ENCODE peak calls at places on chromosomes 2 and 18, in four cellular contexts. One of them, this sample, is unnamed.

GRCh38 chr2:148914463-148914862 is 39.4 kb downstream of the KIF5C start:
- DNase-seq in suprapubic skin: no peak
- DNase-seq in transverse colon: no peak
- DNase-seq in HCT116: no peak
- DNase-seq in this sample: peak; percentile 72

GRCh38 chr2:3780477-3781402 is 77.4 kb downstream of the DCDC2C start:
- DNase-seq in HCT116: peak; percentile 46
- DNase-seq in suprapubic skin: no peak
- DNase-seq in transverse colon: peak; percentile 36
- DNase-seq in this sample: no peak

GRCh38 chr2:232628466-232629200 is 4.8 kb upstream of the EFHD1 start:
- DNase-seq in transverse colon: no peak
- DNase-seq in HCT116: no peak
- DNase-seq in suprapubic skin: no peak
- DNase-seq in this sample: no peak

GRCh38 chr2:31227711-31228125 is 6.2 kb upstream of the EHD3 start:
- DNase-seq in suprapubic skin: no peak
- DNase-seq in HCT116: no peak
- DNase-seq in transverse colon: no peak
- DNase-seq in this sample: no peak

GRCh38 chr18:13036622-13037320 is 45.6 kb downstream of the CEP192 start:
- DNase-seq in HCT116: no peak
- DNase-seq in transverse colon: no peak
- DNase-seq in suprapubic skin: no peak
- DNase-seq in this sample: no peak

GRCh38 chr18:52465391-52465790 is 125.4 kb downstream of the DCC start:
- DNase-seq in HCT116: no peak
- DNase-seq in suprapubic skin: no peak
- DNase-seq in transverse colon: no peak
- DNase-seq in this sample: no peak

GRCh38 chr18:11808001-11808855 is 43.0 kb upstream of the CHMP1B start:
- DNase-seq in HCT116: peak; percentile 52
- DNase-seq in suprapubic skin: no peak
- DNase-seq in transverse colon: no peak
- DNase-seq in this sample: no peak

GRCh38 chr2:207935121-207935990 is 90.0 kb downstream of the PLEKHM3 start:
- DNase-seq in HCT116: no peak
- DNase-seq in suprapubic skin: no peak
- DNase-seq in transverse colon: no peak
- DNase-seq in this sample: no peak

GRCh38 chr2:139031722-139032121 is 251.5 kb upstream of the NXPH2 start:
- DNase-seq in transverse colon: no peak
- DNase-seq in HCT116: peak; percentile 48
- DNase-seq in suprapubic skin: no peak
- DNase-seq in this sample: no peak

GRCh38 chr2:71711470-71711857 is 258.1 kb downstream of the DYSF start:
- DNase-seq in transverse colon: no peak
- DNase-seq in suprapubic skin: peak; percentile 49
- DNase-seq in HCT116: no peak
- DNase-seq in this sample: no peak

GRCh38 chr2:216643986-216644662 is 10.9 kb downstream of the IGFBP2 start:
- DNase-seq in suprapubic skin: no peak
- DNase-seq in HCT116: no peak
- DNase-seq in transverse colon: no peak
- DNase-seq in this sample: no peak

GRCh38 chr2:215499330-215499729 is 63.5 kb upstream of the FN1 start:
- DNase-seq in suprapubic skin: no peak
- DNase-seq in transverse colon: no peak
- DNase-seq in HCT116: no peak
- DNase-seq in this sample: no peak

GRCh38 chr2:63780483-63781155 is 61.1 kb upstream of the UGP2 start:
- DNase-seq in HCT116: no peak
- DNase-seq in transverse colon: no peak
- DNase-seq in suprapubic skin: no peak
- DNase-seq in this sample: no peak

GRCh38 chr2:121284424-121285076 is 452 bp downstream of the TFCP2L1 start:
- DNase-seq in transverse colon: no peak
- DNase-seq in suprapubic skin: no peak
- DNase-seq in HCT116: no peak
- DNase-seq in this sample: no peak

GRCh38 chr18:55343396-55344073 is 244.5 kb downstream of the TCF4 start:
- DNase-seq in suprapubic skin: no peak
- DNase-seq in HCT116: no peak
- DNase-seq in transverse colon: no peak
- DNase-seq in this sample: no peak

GRCh38 chr2:42959148-42959992 is 167.0 kb upstream of the HAAO start:
- DNase-seq in HCT116: no peak
- DNase-seq in suprapubic skin: no peak
- DNase-seq in transverse colon: no peak
- DNase-seq in this sample: no peak

GRCh38 chr2:157068225-157068624 is 189.3 kb upstream of the GALNT5 start:
- DNase-seq in transverse colon: no peak
- DNase-seq in HCT116: no peak
- DNase-seq in suprapubic skin: no peak
- DNase-seq in this sample: no peak

GRCh38 chr2:105734762-105735538 is 9.8 kb upstream of the NCK2 start:
- DNase-seq in HCT116: no peak
- DNase-seq in suprapubic skin: no peak
- DNase-seq in transverse colon: no peak
- DNase-seq in this sample: no peak

GRCh38 chr18:80247403-80247916 is at the start of gene PARD6G:
- DNase-seq in suprapubic skin: peak; percentile 92
- DNase-seq in HCT116: peak; percentile 38
- DNase-seq in transverse colon: peak; percentile 83
- DNase-seq in this sample: no peak

GRCh38 chr2:45833968-45834344 is 182.5 kb downstream of the PRKCE start:
- DNase-seq in transverse colon: no peak
- DNase-seq in HCT116: no peak
- DNase-seq in suprapubic skin: no peak
- DNase-seq in this sample: no peak

GRCh38 chr18:61972389-61973264 is 79.8 kb upstream of the RNF152 start:
- DNase-seq in suprapubic skin: no peak
- DNase-seq in transverse colon: no peak
- DNase-seq in HCT116: no peak
- DNase-seq in this sample: peak; percentile 34

GRCh38 chr2:25072606-25073005 is 30.7 kb downstream of the EFR3B start:
- DNase-seq in HCT116: no peak
- DNase-seq in transverse colon: no peak
- DNase-seq in suprapubic skin: no peak
- DNase-seq in this sample: no peak

GRCh38 chr2:113000436-113000835 is 4.8 kb upstream of the IL36A start:
- DNase-seq in suprapubic skin: no peak
- DNase-seq in HCT116: no peak
- DNase-seq in transverse colon: no peak
- DNase-seq in this sample: no peak

GRCh38 chr2:71933467-71934319 is 214.0 kb downstream of the CYP26B1 start:
- DNase-seq in transverse colon: no peak
- DNase-seq in suprapubic skin: peak; percentile 61
- DNase-seq in HCT116: peak; percentile 28
- DNase-seq in this sample: peak; percentile 89

GRCh38 chr2:217729426-217730058 is 273.3 kb downstream of the TNS1 start:
- DNase-seq in suprapubic skin: no peak
- DNase-seq in transverse colon: no peak
- DNase-seq in HCT116: no peak
- DNase-seq in this sample: no peak

GRCh38 chr2:165803123-165803760 is 9.2 kb upstream of the GALNT3 start:
- DNase-seq in suprapubic skin: no peak
- DNase-seq in HCT116: no peak
- DNase-seq in transverse colon: peak; percentile 60
- DNase-seq in this sample: no peak

GRCh38 chr18:66616523-66616983 is 12.7 kb upstream of the CDH19 start:
- DNase-seq in transverse colon: no peak
- DNase-seq in suprapubic skin: no peak
- DNase-seq in HCT116: no peak
- DNase-seq in this sample: no peak

GRCh38 chr2:17756629-17757028 is 2.7 kb downstream of the GEN1 start:
- DNase-seq in suprapubic skin: no peak
- DNase-seq in HCT116: no peak
- DNase-seq in transverse colon: no peak
- DNase-seq in this sample: no peak

GRCh38 chr18:65942854-65943253 is 192.0 kb downstream of the CDH7 start:
- DNase-seq in suprapubic skin: no peak
- DNase-seq in HCT116: no peak
- DNase-seq in transverse colon: no peak
- DNase-seq in this sample: no peak

GRCh38 chr18:45255142-45255890 is 360.0 kb upstream of the SLC14A2 start:
- DNase-seq in suprapubic skin: peak; percentile 57
- DNase-seq in HCT116: no peak
- DNase-seq in transverse colon: peak; percentile 13
- DNase-seq in this sample: no peak

GRCh38 chr2:45115181-45115580 is 105.9 kb upstream of the SIX2 start:
- DNase-seq in suprapubic skin: no peak
- DNase-seq in HCT116: no peak
- DNase-seq in transverse colon: no peak
- DNase-seq in this sample: peak; percentile 39

GRCh38 chr2:58635801-58636375 is 394.8 kb upstream of the FANCL start:
- DNase-seq in suprapubic skin: no peak
- DNase-seq in HCT116: no peak
- DNase-seq in transverse colon: no peak
- DNase-seq in this sample: no peak

GRCh38 chr2:5125017-5125730 is 567.0 kb upstream of the SOX11 start:
- DNase-seq in HCT116: no peak
- DNase-seq in suprapubic skin: no peak
- DNase-seq in transverse colon: no peak
- DNase-seq in this sample: no peak

GRCh38 chr18:65606551-65607130 is 144.2 kb upstream of the CDH7 start:
- DNase-seq in suprapubic skin: no peak
- DNase-seq in HCT116: no peak
- DNase-seq in transverse colon: no peak
- DNase-seq in this sample: no peak

GRCh38 chr2:69797836-69798465 is 31.5 kb upstream of the GMCL1 start:
- DNase-seq in suprapubic skin: no peak
- DNase-seq in HCT116: no peak
- DNase-seq in transverse colon: no peak
- DNase-seq in this sample: peak; percentile 14

GRCh38 chr2:120722603-120723421 is 12.9 kb upstream of the GLI2 start:
- DNase-seq in suprapubic skin: peak; percentile 37
- DNase-seq in HCT116: no peak
- DNase-seq in transverse colon: no peak
- DNase-seq in this sample: no peak

DNA sequence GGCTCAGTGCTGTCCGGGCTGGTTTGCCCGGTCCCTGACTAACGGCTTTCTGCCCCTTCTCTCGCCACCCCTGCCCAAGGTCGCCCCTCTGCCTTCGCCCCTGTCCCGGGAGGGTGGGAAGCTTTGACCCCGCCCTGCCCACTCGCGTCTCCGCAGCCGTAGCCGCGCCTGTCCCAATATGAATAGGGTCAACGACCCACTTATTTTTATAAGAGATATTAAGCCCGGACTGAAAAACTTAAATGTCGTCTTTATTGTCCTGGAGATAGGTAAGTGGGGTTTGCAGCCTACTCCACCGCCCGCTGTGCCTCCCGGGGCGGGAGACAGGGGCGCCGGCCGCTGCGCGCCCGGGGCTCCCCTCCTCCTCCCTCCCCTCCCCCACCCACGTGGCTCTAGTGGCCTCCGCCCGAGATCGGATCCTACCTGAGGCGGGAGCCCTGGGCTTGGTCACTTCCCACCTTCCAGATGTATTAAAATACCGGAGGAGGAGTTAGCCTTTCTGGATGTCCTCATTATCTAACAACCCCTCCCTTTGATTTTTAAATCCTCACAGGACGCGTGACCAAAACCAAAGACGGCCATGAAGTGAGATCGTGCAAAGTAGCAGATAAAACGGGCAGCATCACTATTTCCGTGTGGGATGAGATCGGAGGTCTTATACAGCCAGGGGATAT is 638 bp downstream of the NABP1 start:
- DNase-seq in transverse colon: peak; percentile 77
- DNase-seq in HCT116: no peak
- DNase-seq in suprapubic skin: peak; percentile 85
- DNase-seq in this sample: no peak
- TF ChIP-seq POLR2AphosphoS5 in transverse colon: no peak
- TF ChIP-seq POLR2AphosphoS5 in HCT116: no peak
- TF ChIP-seq POLR2AphosphoS5 in suprapubic skin: no peak
- TF ChIP-seq POLR2AphosphoS5 in this sample: no peak

DNA sequence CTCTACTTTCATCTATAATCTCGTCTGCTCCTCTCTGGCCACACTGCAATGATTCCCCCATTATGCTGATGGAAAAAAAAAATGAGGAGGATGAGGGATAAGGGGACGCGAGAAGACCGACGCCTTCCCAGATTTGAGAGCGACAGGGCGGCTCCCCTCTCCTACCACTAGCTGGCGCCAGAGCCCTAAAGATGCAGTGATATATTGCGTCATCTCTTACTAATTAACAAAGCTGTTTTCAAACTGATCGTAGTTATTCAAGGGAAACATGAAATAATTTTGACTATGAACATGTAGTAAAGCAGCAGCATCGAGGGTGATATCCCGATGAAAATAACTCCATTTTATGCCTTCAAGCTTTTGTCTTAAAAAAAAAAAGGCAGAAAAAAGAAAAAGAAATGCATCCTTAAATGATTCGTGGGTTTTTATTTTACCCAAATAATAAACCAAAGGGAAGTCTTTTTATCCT is 48.0 kb upstream of the HNRNPA3 start:
- DNase-seq in HCT116: peak; percentile 68
- DNase-seq in transverse colon: peak; percentile 89
- DNase-seq in suprapubic skin: peak; percentile 89
- DNase-seq in this sample: peak; percentile 95
- TF ChIP-seq POLR2AphosphoS5 in HCT116: peak; percentile 31
- TF ChIP-seq POLR2AphosphoS5 in transverse colon: no peak
- TF ChIP-seq POLR2AphosphoS5 in suprapubic skin: no peak
- TF ChIP-seq POLR2AphosphoS5 in this sample: peak; percentile 52

DNA sequence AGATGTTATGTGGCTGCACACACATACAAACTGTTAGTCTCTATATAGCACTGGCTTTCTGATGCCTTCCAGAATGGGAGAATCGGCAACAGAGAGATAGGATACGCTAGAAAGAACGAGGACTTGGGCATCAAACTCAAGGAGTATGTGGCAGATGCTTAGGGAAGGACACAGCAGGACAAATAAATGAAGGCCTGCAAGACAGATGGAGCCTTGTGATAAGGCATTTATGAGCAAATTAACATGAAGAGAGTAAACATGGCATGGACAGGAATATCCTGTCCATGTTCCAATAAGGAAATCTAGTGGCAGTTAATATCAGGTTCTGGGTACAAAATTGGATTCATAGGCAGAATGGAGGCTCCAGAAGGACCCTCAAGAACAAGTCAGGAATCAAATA is 136.9 kb downstream of the SLC4A10 start:
- DNase-seq in transverse colon: no peak
- DNase-seq in suprapubic skin: no peak
- DNase-seq in HCT116: no peak
- DNase-seq in this sample: no peak
- TF ChIP-seq POLR2AphosphoS5 in transverse colon: no peak
- TF ChIP-seq POLR2AphosphoS5 in suprapubic skin: no peak
- TF ChIP-seq POLR2AphosphoS5 in HCT116: no peak
- TF ChIP-seq POLR2AphosphoS5 in this sample: no peak

GRCh38 chr2:133080822-133081221 is 410.8 kb upstream of the LYPD1 start:
- DNase-seq in transverse colon: no peak
- DNase-seq in HCT116: no peak
- DNase-seq in suprapubic skin: no peak
- DNase-seq in this sample: no peak

GRCh38 chr2:133072837-133073694 is 403.1 kb upstream of the LYPD1 start:
- DNase-seq in transverse colon: no peak
- DNase-seq in HCT116: no peak
- DNase-seq in suprapubic skin: no peak
- DNase-seq in this sample: no peak

GRCh38 chr2:133082034-133082433 is 412.0 kb upstream of the LYPD1 start:
- DNase-seq in transverse colon: no peak
- DNase-seq in HCT116: no peak
- DNase-seq in suprapubic skin: no peak
- DNase-seq in this sample: no peak

GRCh38 chr2:133077259-133077822 is 407.3 kb upstream of the LYPD1 start:
- DNase-seq in transverse colon: no peak
- DNase-seq in suprapubic skin: no peak
- DNase-seq in HCT116: no peak
- DNase-seq in this sample: no peak
- TF ChIP-seq POLR2AphosphoS5 in transverse colon: no peak
- TF ChIP-seq POLR2AphosphoS5 in suprapubic skin: no peak
- TF ChIP-seq POLR2AphosphoS5 in HCT116: no peak
- TF ChIP-seq POLR2AphosphoS5 in this sample: no peak

This sample was measured in esophagus muscularis mucosa.